ENCODE peak calls at places on chromosomes 13 and 19, in six cellular contexts. B is ovary, C is heart left ventricle, H is Peyer's patch, W is upper lobe of left lung, G is uterus. N is an unnamed sample.

GRCh38 chr13:33263484-33263883 is 22.1 kb downstream of the STARD13 start:
- DNase-seq in B (no peak), C (no peak), H (no peak), W (no peak), G (no peak), N (no peak)

GRCh38 chr19:8449830-8450229 is 5.1 kb downstream of the HNRNPM start:
- DNase-seq in B (no peak), C (no peak), H (no peak), W (no peak), G (no peak), N (no peak)

GRCh38 chr13:94431987-94432386 is 47.5 kb downstream of the DCT start:
- DNase-seq in B (no peak), C (no peak), H (no peak), W (no peak), G (no peak), N (no peak)

GRCh38 chr13:29801737-29802305 is 48.6 kb downstream of the UBL3 start:
- DNase-seq in B (no peak), C (no peak), H (no peak), W (no peak), G (no peak), N (no peak)

GRCh38 chr13:28049880-28050871 is 50.2 kb downstream of the FLT3 start:
- DNase-seq in B (no peak), C (no peak), H (no peak), W (no peak), G (no peak), N (no peak)

GRCh38 chr13:59112375-59112774 is 1051.4 kb downstream of the DIAPH3 start:
- DNase-seq in B (no peak), C (no peak), H (peak; percentile 47), W (no peak), G (no peak), N (no peak)

GRCh38 chr19:45451181-45451849 is 16.5 kb upstream of the FOSB start:
- DNase-seq in B (no peak), C (peak; percentile 38), H (peak; percentile 63), W (no peak), G (peak; percentile 54), N (peak; percentile 51)

GRCh38 chr13:32504263-32504662 is 34.3 kb downstream of the N4BP2L2 start:
- DNase-seq in B (no peak), C (no peak), H (no peak), W (no peak), G (no peak), N (no peak)

GRCh38 chr13:99386911-99387788 is 80.0 kb upstream of the GPR183 start:
- DNase-seq in B (no peak), C (no peak), H (peak; percentile 92), W (peak; percentile 60), G (no peak), N (peak; percentile 76)

GRCh38 chr19:32877977-32878745 is 8.6 kb upstream of the SLC7A9 start:
- DNase-seq in B (no peak), C (no peak), H (no peak), W (no peak), G (no peak), N (no peak)

GRCh38 chr13:100269837-100270236 is 180.9 kb downstream of the PCCA start:
- DNase-seq in B (peak; percentile 69), C (peak; percentile 72), H (peak; percentile 51), W (peak; percentile 72), G (peak; percentile 43), N (peak; percentile 47)

DNA sequence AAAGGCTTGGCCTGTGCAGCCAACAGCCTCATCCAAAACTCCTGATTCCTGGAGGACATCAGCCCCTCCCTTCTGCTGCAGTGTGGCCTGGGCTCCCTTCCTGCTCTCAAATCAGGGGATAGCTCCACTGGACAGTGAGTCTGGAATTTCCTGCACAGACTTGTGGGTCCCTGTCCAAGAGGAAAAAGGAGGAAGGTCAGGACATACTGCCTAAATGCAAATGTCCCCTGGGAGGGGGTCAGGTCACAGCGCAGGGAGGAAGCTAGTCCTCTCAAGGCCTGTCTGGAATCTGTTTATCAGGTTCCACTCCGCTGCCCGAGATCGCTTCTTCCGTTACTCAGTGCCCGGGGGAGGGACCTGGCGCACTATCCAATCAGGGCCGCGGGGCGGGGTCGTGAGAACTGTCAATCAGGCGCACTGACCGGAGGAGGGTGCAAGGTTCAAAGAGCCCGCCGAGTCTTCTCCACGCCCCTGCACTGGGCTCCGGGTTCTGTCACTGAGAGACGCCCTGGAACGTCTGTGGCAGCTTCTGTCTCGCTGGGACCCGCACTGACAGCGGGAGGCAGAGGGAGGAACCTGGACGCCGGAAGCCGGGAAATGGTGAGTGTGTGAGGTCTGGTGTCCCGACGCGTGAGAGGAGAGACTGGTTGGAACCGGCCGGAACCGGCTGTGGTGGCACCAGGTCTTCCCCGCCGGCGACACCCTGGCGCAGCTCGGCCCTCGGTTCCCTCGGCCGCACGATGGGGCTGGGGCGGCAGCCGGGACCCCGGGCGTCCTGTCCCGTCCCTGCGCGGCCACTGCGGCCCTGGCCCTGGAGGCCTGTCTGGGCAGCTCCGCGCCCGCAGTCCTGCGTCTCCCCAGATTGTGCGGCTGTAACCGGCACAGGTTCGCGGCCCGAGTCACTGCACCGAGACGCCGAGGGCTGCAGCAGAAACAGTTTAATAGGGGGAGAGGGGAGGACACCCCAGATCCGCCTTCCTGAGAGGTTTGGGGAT is at the start of gene ZNF441:
- DNase-seq in B (peak; percentile 97), C (peak; percentile 97), H (peak; percentile 99), W (peak; percentile 98), G (peak; percentile 97), N (peak; percentile 99)
- TF ChIP-seq POLR2A in B (peak; percentile 61), C (no peak), H (peak; percentile 77), W (peak; percentile 56), G (peak; percentile 82), N (peak; percentile 40)

GRCh38 chr19:31355330-31356289 is 6.4 kb upstream of the TSHZ3 start:
- DNase-seq in B (no peak), C (no peak), H (peak; percentile 27), W (no peak), G (no peak), N (no peak)

GRCh38 chr19:31354919-31355318 is 5.7 kb upstream of the TSHZ3 start:
- DNase-seq in B (no peak), C (no peak), H (peak; percentile 18), W (no peak), G (no peak), N (no peak)

GRCh38 chr19:31354316-31354715 is 5.1 kb upstream of the TSHZ3 start:
- DNase-seq in B (no peak), C (no peak), H (peak; percentile 30), W (no peak), G (no peak), N (no peak)

GRCh38 chr19:31357315-31357673 is 8.1 kb upstream of the TSHZ3 start:
- DNase-seq in B (no peak), C (no peak), H (no peak), W (no peak), G (no peak), N (no peak)

GRCh38 chr19:31356587-31357314 is 7.5 kb upstream of the TSHZ3 start:
- DNase-seq in B (no peak), C (peak; percentile 40), H (peak; percentile 54), W (peak; percentile 47), G (no peak), N (peak; percentile 41)
- TF ChIP-seq CTCF in B (no peak), C (peak; percentile 58), H (peak; percentile 33), W (peak; percentile 62), G (peak; percentile 19), N (no peak)

DNA sequence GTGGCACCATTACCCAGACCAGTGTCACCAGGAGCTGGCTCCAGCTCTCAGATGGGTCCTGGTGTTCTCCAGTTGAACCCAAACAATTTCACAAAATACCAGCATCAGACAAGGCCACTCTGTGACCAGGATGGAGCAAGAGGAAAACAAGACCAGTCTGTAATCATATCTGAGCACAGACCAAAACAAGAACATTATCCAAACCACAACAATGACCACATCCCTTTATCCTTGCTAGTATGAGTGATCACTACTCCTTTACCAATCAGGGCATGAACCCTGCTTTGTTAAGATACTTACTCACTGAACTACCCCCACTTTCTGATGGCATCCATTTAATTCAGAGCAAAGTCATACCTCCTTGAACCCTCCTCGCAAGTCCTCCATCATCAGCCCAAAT is 145.9 kb downstream of the NUFIP1 start:
- DNase-seq in B (no peak), C (no peak), H (no peak), W (no peak), G (no peak), N (no peak)
- TF ChIP-seq POLR2A in B (no peak), C (no peak), H (no peak), W (no peak), G (no peak), N (no peak)

DNA sequence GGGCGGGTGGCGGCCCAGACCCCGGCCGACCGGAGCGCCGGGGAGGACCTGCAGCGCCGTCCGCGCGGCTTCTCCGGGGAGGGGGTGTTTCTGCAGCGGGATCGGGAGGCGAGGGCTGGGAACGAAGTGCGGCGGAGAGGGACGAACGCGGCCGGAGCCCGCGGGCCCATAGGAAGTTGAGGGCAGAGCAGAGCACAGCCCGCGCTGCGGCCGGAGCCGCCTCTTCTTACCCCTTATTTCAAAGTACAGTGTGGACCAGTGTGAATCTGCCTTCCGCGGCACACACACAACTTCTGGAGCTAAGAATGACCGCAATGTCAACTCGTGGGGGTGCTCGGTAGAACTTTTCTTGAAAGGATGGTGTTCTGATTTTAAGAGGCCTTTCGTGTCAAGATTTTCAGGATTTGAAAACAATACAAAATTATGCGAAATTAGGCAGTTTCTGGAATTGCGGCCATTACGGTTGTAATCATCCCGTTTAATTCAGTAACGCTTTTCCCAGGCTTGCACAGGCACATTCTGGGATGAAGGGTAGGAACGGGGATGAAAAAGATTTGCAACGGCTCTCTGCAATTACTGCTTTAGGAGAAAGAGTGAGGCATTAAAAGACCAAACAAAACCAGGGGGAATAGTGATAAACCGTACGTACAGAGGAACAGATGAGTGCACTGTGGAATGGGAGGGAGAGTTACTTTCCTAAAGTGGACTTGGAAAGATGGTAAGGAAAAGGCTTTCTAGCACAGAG is 845 bp downstream of the TDRD3 start:
- DNase-seq in B (peak; percentile 73), C (peak; percentile 69), H (peak; percentile 80), W (peak; percentile 56), G (peak; percentile 49), N (peak; percentile 74)
- TF ChIP-seq CTCF in B (no peak), C (no peak), H (no peak), W (no peak), G (no peak), N (no peak)

N was measured in testis.